ENCODE peak calls at places on chromosomes 4 and X, in ten cellular contexts. W is left ventricle myocardium inferior; H is neural crest cell; T is heart right ventricle; B is osteocyte; O is AG09309; G is CD8-positive, alpha-beta T cell; M is RWPE1; Y is transverse colon; R is HCT116. U is an unnamed sample.
A peak's percentile ranks its signal among the peaks of the same experiment; 100 is the strongest.

GRCh38 chrX:53458082-53458481 is 23.9 kb upstream of the HSD17B10 start:
- DNase-seq in W (no peak), H (no peak), T (no peak), B (no peak), O (no peak), G (no peak), M (no peak), Y (no peak), R (no peak), U (no peak)

GRCh38 chr4:5460106-5460801 is 248.1 kb downstream of the EVC2 start:
- DNase-seq in W (peak; percentile 23), H (peak; percentile 49), T (no peak), B (no peak), O (no peak), G (peak; percentile 7), M (peak; percentile 15), Y (no peak), R (peak; percentile 4), U (no peak)

GRCh38 chr4:60134106-60134505 is 1066.0 kb upstream of the ADGRL3 start:
- DNase-seq in W (no peak), H (no peak), T (no peak), B (no peak), O (no peak), G (no peak), M (no peak), Y (no peak), R (no peak), U (no peak)

GRCh38 chr4:136319789-136320470 is 1212.4 kb downstream of the PCDH18 start:
- DNase-seq in W (no peak), H (no peak), T (no peak), B (no peak), O (no peak), G (no peak), M (peak; percentile 78), Y (no peak), R (peak; percentile 81), U (peak; percentile 34)

GRCh38 chr4:158581161-158581560 is 59.5 kb downstream of the RXFP1 start:
- DNase-seq in W (no peak), H (no peak), T (no peak), B (no peak), O (no peak), G (no peak), M (no peak), Y (no peak), R (no peak), U (no peak)

GRCh38 chr4:10098770-10099139 is 17.8 kb downstream of the WDR1 start:
- DNase-seq in W (no peak), H (no peak), T (no peak), B (no peak), O (no peak), G (peak; percentile 43), M (peak; percentile 25), Y (no peak), R (peak; percentile 41), U (no peak)

GRCh38 chrX:110070970-110071369 is 68.1 kb downstream of the TMEM164 start:
- DNase-seq in W (no peak), H (no peak), T (no peak), B (no peak), O (no peak), G (no peak), M (no peak), Y (no peak), R (no peak), U (no peak)

GRCh38 chr4:37434469-37434868 is 189.9 kb downstream of the NWD2 start:
- DNase-seq in W (no peak), H (no peak), T (no peak), B (no peak), O (no peak), G (no peak), M (no peak), Y (no peak), R (peak; percentile 16), U (no peak)

GRCh38 chr4:119000400-119000799 is 111.7 kb downstream of the SYNPO2 start:
- DNase-seq in W (peak; percentile 29), H (no peak), T (peak; percentile 59), B (no peak), O (no peak), G (no peak), M (no peak), Y (no peak), R (no peak), U (no peak)

GRCh38 chrX:95218964-95219363 is 1465.7 kb upstream of the DIAPH2 start:
- DNase-seq in W (no peak), H (no peak), T (no peak), B (no peak), O (no peak), G (no peak), M (no peak), Y (no peak), R (no peak), U (no peak)

GRCh38 chrX:45771560-45772340 is 571.1 kb upstream of the DIPK2B start:
- DNase-seq in W (peak; percentile 25), H (no peak), T (peak; percentile 7), B (no peak), O (no peak), G (peak; percentile 52), M (no peak), Y (peak; percentile 56), R (no peak), U (peak; percentile 31)

GRCh38 chr4:82839624-82840023 is 41.0 kb upstream of the SCD5 start:
- DNase-seq in W (no peak), H (no peak), T (no peak), B (no peak), O (no peak), G (no peak), M (no peak), Y (no peak), R (no peak), U (no peak)

DNA sequence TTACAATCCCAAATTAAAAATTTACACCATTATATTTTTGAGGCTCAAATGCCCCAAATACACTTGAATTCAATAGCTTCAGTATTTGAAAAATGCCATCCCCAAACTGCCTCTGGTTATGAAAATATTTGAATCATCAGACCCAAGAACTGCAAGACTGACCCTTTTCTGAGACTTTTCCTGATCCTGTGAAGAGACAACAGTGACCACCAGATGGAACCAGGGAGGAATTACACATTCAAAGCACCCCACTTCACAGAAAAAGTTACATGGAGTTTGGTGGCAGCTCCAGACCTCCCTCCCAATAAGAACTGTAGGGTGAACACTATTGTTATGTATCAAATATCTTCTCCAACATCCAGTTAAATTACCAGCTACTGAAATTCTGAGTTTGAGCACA is 44.0 kb upstream of the SCD5 start:
- DNase-seq in W (no peak), H (no peak), T (no peak), B (no peak), O (no peak), G (no peak), M (peak; percentile 5), Y (no peak), R (no peak), U (no peak)
- TF ChIP-seq CTCF in W (peak; percentile 14), H (peak; percentile 46), T (no peak), B (peak; percentile 46), O (peak; percentile 41), G (no peak), M (peak; percentile 25), Y (no peak), R (peak; percentile 6), U (no peak)

GRCh38 chr4:77473509-77473908 is 132.1 kb upstream of the CXCL13 start:
- DNase-seq in W (no peak), H (no peak), T (no peak), B (no peak), O (no peak), G (no peak), M (no peak), Y (no peak), R (peak; percentile 39), U (peak; percentile 6)
- TF ChIP-seq CTCF in W (no peak), H (peak; percentile 51), T (peak; percentile 17), B (peak; percentile 15), O (peak; percentile 38), G (no peak), M (no peak), Y (peak; percentile 34), R (peak; percentile 30), U (peak; percentile 33)

GRCh38 chr4:185656467-185656890 is 121.2 kb upstream of the PDLIM3 start:
- DNase-seq in W (peak; percentile 47), H (no peak), T (peak; percentile 47), B (no peak), O (peak; percentile 17), G (no peak), M (no peak), Y (peak; percentile 25), R (no peak), U (no peak)
- TF ChIP-seq CTCF in W (peak; percentile 59), H (peak; percentile 38), T (peak; percentile 41), B (peak; percentile 42), O (peak; percentile 72), G (no peak), M (peak; percentile 13), Y (no peak), R (no peak), U (no peak)

DNA sequence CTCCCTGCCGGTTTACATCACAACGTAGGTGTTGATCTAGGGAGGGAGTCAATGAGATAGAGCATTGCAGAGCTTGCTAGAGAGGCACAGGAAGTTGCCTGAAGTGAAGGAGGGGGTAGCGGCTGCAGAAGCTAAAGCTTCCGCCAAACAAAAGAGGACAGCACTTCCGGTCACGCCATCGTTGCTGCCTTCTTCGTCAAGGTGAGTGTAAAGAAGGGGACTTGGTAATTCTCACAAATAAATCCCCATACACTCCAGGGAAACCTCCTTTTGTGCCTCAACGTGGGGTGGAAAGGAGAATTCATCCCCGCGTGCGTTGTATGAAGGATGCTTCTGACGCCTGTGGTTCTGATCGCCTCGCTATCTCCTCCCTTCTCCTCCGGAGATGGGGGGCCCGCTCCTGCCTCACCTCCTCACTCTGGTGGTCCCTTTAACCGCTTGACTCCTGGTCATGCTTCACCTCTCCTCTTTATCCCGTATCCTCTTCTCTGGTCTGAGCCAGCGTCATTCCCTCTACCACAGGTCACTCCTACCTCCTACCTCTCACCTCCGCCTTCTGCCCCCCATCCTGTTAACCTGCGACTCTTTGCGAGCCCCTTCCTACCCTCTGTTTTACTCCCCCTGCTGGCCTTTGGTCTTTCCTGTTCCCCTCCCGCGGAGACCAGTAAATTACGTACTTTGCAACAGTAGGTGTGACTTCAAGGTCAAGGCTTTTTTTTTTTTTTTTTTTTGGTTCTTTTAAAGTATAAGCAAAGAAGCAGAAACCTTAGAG is 59.9 kb downstream of the GSPT2 start:
- DNase-seq in W (peak; percentile 22), H (peak; percentile 28), T (peak; percentile 23), B (no peak), O (no peak), G (peak; percentile 63), M (peak; percentile 14), Y (peak; percentile 69), R (peak; percentile 60), U (peak; percentile 66)
- TF ChIP-seq CTCF in W (peak; percentile 27), H (peak; percentile 47), T (peak; percentile 22), B (peak; percentile 18), O (no peak), G (no peak), M (peak; percentile 31), Y (peak; percentile 54), R (peak; percentile 15), U (peak; percentile 33)

DNA sequence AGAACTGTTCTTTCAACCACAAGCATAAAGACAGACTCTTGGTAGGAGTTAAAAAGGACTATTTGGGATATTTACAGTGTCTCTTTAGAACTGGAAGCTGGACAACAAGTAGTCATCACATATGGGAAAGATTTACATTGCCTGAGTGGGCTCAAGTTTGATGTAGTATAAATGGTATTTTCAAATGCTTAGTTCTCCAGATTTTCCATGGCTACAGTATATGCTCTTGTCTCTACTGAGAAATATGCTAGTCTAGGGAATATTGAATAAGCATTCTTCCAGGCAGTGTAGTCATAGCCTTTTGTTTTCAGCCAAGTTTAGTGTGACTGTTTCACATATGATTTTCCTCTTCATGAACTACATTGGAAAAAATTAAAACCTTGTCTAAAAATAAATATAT is 315.6 kb downstream of the ARHGAP24 start:
- DNase-seq in W (no peak), H (no peak), T (no peak), B (no peak), O (no peak), G (no peak), M (no peak), Y (no peak), R (no peak), U (no peak)
- TF ChIP-seq CTCF in W (no peak), H (no peak), T (no peak), B (no peak), O (no peak), G (no peak), M (no peak), Y (no peak), R (no peak), U (no peak)

U was measured in Calu3.